ENCODE peak calls at places on chromosomes 13 and 19, in four cellular contexts. F is adrenal gland, I is dorsolateral prefrontal cortex, X is endothelial cell. W is an unnamed sample.

GRCh38 chr13:37540228-37540627 is 58.3 kb downstream of the POSTN start:
- DNase-seq in F (no peak), I (no peak), X (no peak), W (no peak)

GRCh38 chr19:56377105-56377924 is 16.0 kb downstream of the ZNF582 start:
- DNase-seq in F (no peak), I (no peak), X (no peak), W (no peak)

GRCh38 chr13:29503041-29503837 is 92.2 kb downstream of the SLC7A1 start:
- DNase-seq in F (no peak), I (no peak), X (peak; percentile 56), W (no peak)

GRCh38 chr13:44927953-44928352 is 61.3 kb downstream of the NUFIP1 start:
- DNase-seq in F (no peak), I (no peak), X (no peak), W (no peak)

GRCh38 chr19:18029617-18030338 is 21.8 kb downstream of the ARRDC2 start:
- DNase-seq in F (peak; percentile 90), I (peak; percentile 56), X (no peak), W (no peak)

GRCh38 chr13:46121597-46122163 is 16.8 kb upstream of the CPB2 start:
- DNase-seq in F (no peak), I (no peak), X (no peak), W (no peak)

GRCh38 chr13:21901772-21902708 is 231.2 kb downstream of the FGF9 start:
- DNase-seq in F (no peak), I (no peak), X (no peak), W (no peak)

GRCh38 chr13:34064456-34065205 is 246.7 kb downstream of the RFC3 start:
- DNase-seq in F (no peak), I (no peak), X (peak; percentile 3), W (no peak)

GRCh38 chr19:18541258-18541991 is 1.9 kb downstream of the FKBP8 start:
- DNase-seq in F (peak; percentile 40), I (peak; percentile 45), X (no peak), W (no peak)

GRCh38 chr13:106033634-106034033 is 501.8 kb downstream of the EFNB2 start:
- DNase-seq in F (no peak), I (no peak), X (no peak), W (no peak)

GRCh38 chr13:30804474-30804873 is 69.1 kb downstream of the ALOX5AP start:
- DNase-seq in F (no peak), I (peak; percentile 47), X (peak; percentile 15), W (no peak)
- TF ChIP-seq CTCF in F (no peak), I (peak; percentile 32), X (peak; percentile 42), W (peak; percentile 29)

GRCh38 chr13:49342404-49342803 is 94.7 kb downstream of the CDADC1 start:
- DNase-seq in F (no peak), I (no peak), X (no peak), W (no peak)
- TF ChIP-seq CTCF in F (no peak), I (no peak), X (no peak), W (no peak)

DNA sequence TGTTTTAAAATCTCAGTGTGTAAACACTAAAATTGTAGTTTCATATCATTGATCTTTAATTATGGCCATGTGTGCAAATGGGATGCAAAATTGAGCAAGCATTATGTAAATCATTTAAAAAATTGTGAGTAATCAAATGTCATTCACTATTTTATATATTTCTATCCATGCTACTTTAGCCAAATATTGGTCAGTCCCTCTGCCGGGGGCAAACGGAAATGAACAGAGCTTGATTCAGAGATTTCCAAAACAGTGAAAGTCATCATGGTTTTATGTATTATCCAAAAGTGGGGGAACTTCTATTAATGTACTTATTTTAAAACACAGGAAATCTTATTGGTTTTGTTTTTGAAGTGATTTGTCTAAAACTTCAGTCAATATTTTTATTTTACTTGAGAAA is 219.1 kb downstream of the IRS2 start:
- DNase-seq in F (no peak), I (no peak), X (no peak), W (no peak)
- TF ChIP-seq CTCF in F (no peak), I (no peak), X (no peak), W (no peak)

GRCh38 chr19:49847731-49848696 is 2.9 kb upstream of the PTOV1 start:
- DNase-seq in F (no peak), I (no peak), X (no peak), W (no peak)

GRCh38 chr19:49843265-49843664 is 7.7 kb upstream of the PTOV1 start:
- DNase-seq in F (no peak), I (no peak), X (no peak), W (no peak)

GRCh38 chr19:49846408-49846807 is 4.6 kb upstream of the PTOV1 start:
- DNase-seq in F (no peak), I (no peak), X (no peak), W (no peak)

GRCh38 chr19:49844138-49844740 is 6.7 kb upstream of the PTOV1 start:
- DNase-seq in F (no peak), I (no peak), X (no peak), W (no peak)

GRCh38 chr19:49845433-49845832 is 5.5 kb upstream of the PTOV1 start:
- DNase-seq in F (no peak), I (no peak), X (no peak), W (no peak)
- TF ChIP-seq CTCF in F (no peak), I (no peak), X (no peak), W (peak; percentile 16)

DNA sequence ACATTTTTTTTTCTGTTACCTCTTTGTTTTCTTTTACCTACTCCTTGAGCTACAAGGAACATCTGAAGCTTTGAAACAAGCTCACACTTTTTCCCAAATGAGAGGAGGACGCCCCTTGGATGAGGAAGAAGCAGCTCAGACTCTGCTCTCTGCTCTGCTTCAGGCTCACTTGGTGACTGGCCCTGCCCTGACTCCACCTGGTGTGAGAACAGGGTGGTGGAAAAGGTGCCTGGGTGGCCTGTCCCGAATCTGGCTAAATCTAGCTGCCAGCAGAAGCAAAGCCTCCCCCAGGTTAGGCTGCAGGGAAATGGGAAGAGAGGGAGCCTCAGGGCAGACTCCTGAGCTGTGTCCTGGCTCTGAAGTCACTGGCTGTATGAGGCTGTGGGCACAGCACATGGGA is 68.0 kb upstream of the CEACAM8 start:
- DNase-seq in F (no peak), I (no peak), X (no peak), W (no peak)
- TF ChIP-seq CTCF in F (no peak), I (no peak), X (no peak), W (no peak)

GRCh38 chr19:15260939-15261338 is 28.7 kb upstream of the EPHX3 start:
- DNase-seq in F (no peak), I (no peak), X (no peak), W (no peak)
- TF ChIP-seq CTCF in F (peak; percentile 13), I (peak; percentile 26), X (peak; percentile 15), W (peak; percentile 55)